ENCODE peak calls at places on chromosomes 4 and X, in eight cellular contexts. T is aorta; K is RWPE1; H is left colon; S is occipital lobe; F is AG08396; B is astrocyte of the spinal cord; O is effector memory CD8-positive, alpha-beta T cell. L is an unnamed sample.
A peak's percentile ranks its signal among the peaks of the same experiment; 100 is the strongest.

GRCh38 chr4:84644087-84644486 is 61.2 kb downstream of the CDS1 start:
- DNase-seq in H (no peak), K (no peak), B (no peak), O (no peak), F (no peak), T (no peak), S (no peak), L (no peak)

GRCh38 chr4:140637836-140638235 is 69.1 kb upstream of the UCP1 start:
- DNase-seq in F (peak; percentile 37), S (no peak), B (no peak), T (no peak), K (peak; percentile 30), O (no peak), H (peak; percentile 43), L (peak; percentile 35)

GRCh38 chrX:1451676-1452496 is 823 bp downstream of the ASMTL start:
- DNase-seq in B (no peak), H (peak; percentile 39), K (no peak), F (no peak), O (peak; percentile 30), T (peak; percentile 64), S (no peak), L (peak; percentile 33)

GRCh38 chr4:54658321-54659093 is 750 bp downstream of the KIT start:
- DNase-seq in O (no peak), K (peak; percentile 24), B (peak; percentile 38), H (peak; percentile 58), F (peak; percentile 70), T (peak; percentile 85), S (peak; percentile 50), L (peak; percentile 46)

GRCh38 chr4:140861359-140862181 is 105.4 kb upstream of the TBC1D9 start:
- DNase-seq in O (peak; percentile 13), B (peak; percentile 91), K (peak; percentile 36), F (peak; percentile 50), T (no peak), S (peak; percentile 42), H (peak; percentile 59), L (peak; percentile 60)

GRCh38 chrX:64204701-64205440 is 637 bp downstream of the AMER1 start:
- DNase-seq in S (peak; percentile 55), T (peak; percentile 76), F (peak; percentile 58), B (peak; percentile 30), K (peak; percentile 27), H (peak; percentile 41), O (peak; percentile 2), L (no peak)

GRCh38 chr4:186622788-186623464 is 67.6 kb upstream of the MTNR1A start:
- DNase-seq in H (no peak), O (no peak), S (no peak), T (peak; percentile 81), K (peak; percentile 30), F (no peak), B (peak; percentile 75), L (no peak)

GRCh38 chr4:153533387-153533786 is 67.2 kb downstream of the TMEM131L start:
- DNase-seq in B (no peak), S (no peak), T (no peak), F (no peak), O (no peak), H (no peak), K (no peak), L (no peak)

GRCh38 chr4:119020158-119020557 is 115.5 kb upstream of the MYOZ2 start:
- DNase-seq in K (no peak), H (no peak), F (no peak), S (no peak), O (no peak), T (no peak), B (no peak), L (no peak)

GRCh38 chrX:63186137-63186536 is 165.0 kb downstream of the SPIN4 start:
- DNase-seq in O (no peak), S (no peak), K (no peak), B (no peak), H (no peak), T (peak; percentile 0), F (no peak), L (no peak)

GRCh38 chr4:6408263-6408662 is 64.2 kb downstream of the PPP2R2C start:
- DNase-seq in T (peak; percentile 4), K (peak; percentile 6), S (no peak), B (no peak), F (no peak), H (no peak), O (no peak), L (no peak)

L was measured in transverse colon.